ENCODE peak calls at places on chromosomes 12 and 14, in ten cellular contexts. G is NCI-H1417 treated with DMSO at 0.1 percent for 48 hours; M is anterior cingulate cortex; B is T47D; F is NCI-H524 treated with DMSO at 0.1 percent for 48 hours; I is Ammon's horn; O is hippocampal formation; X is NCI-H1105; C is cardiac fibroblast; R is naive thymus-derived CD8-positive, alpha-beta T cell. W is an unnamed sample.

GRCh38 chr12:125143491-125143890 is 78.3 kb downstream of the AACS start:
- DNase-seq in I (peak), G (no peak), R (no peak), C (peak), M (peak), F (no peak), B (no peak), X (no peak), O (no peak), W (no peak)

GRCh38 chr14:103679351-103679750 is 35.9 kb downstream of the XRCC3 start:
- DNase-seq in O (no peak), R (peak), F (peak), I (no peak), X (no peak), M (no peak), G (no peak), B (peak), C (peak), W (peak)

GRCh38 chr14:92610849-92611271 is 97.3 kb downstream of the RIN3 start:
- DNase-seq in O (no peak), M (no peak), B (no peak), G (no peak), I (no peak), R (no peak), C (no peak), F (no peak), X (no peak), W (no peak)

GRCh38 chr12:116495260-116495659 is 63.9 kb upstream of the MAP1LC3B2 start:
- DNase-seq in B (peak), M (no peak), I (no peak), F (no peak), C (peak), X (no peak), R (no peak), G (no peak), O (no peak), W (no peak)

GRCh38 chr14:21070083-21070609 is at the start of gene ARHGEF40:
- DNase-seq in I (peak), X (peak), O (peak), G (no peak), B (peak), C (peak), F (no peak), R (no peak), M (peak), W (no peak)

GRCh38 chr12:46221255-46222128 is 47.4 kb downstream of the SLC38A1 start:
- DNase-seq in I (no peak), B (no peak), R (no peak), M (no peak), G (no peak), C (peak), F (no peak), X (no peak), O (no peak), W (no peak)

GRCh38 chr12:130196827-130197226 is 34.6 kb downstream of the FZD10 start:
- DNase-seq in G (no peak), X (no peak), M (no peak), I (no peak), B (no peak), F (no peak), C (no peak), O (no peak), R (no peak), W (no peak)

GRCh38 chr12:88026196-88026595 is 3.0 kb downstream of the C12orf50 start:
- DNase-seq in B (no peak), O (no peak), I (no peak), F (no peak), G (no peak), X (no peak), C (no peak), R (no peak), M (no peak), W (no peak)

GRCh38 chr14:104172349-104172748 is 34.0 kb downstream of the KIF26A start:
- DNase-seq in X (no peak), M (no peak), F (no peak), I (no peak), B (no peak), G (no peak), O (no peak), R (no peak), C (no peak), W (no peak)